ENCODE peak calls at places on chromosomes 11 and 22, in seven cellular contexts. One of them, this sample, is unnamed.

GRCh38 chr11:61688368-61689163 is 8.4 kb downstream of the DAGLA start:
- DNase-seq in HEK293T: no peak
- DNase-seq in T follicular helper cell: no peak
- DNase-seq in GF-D8: no peak
- DNase-seq in activated CD4-positive, alpha-beta T cell treated with anti-CD3 and anti-CD28 coated beads, Interleukin-2, amount 50 U/mL, for 24 hours: no peak
- DNase-seq in NCI-H510A: no peak
- DNase-seq in tibial artery: peak
- DNase-seq in this sample: no peak

GRCh38 chr11:34238966-34239365 is 118.8 kb downstream of the ABTB2 start:
- DNase-seq in tibial artery: no peak
- DNase-seq in NCI-H510A: no peak
- DNase-seq in GF-D8: no peak
- DNase-seq in HEK293T: no peak
- DNase-seq in activated CD4-positive, alpha-beta T cell treated with anti-CD3 and anti-CD28 coated beads, Interleukin-2, amount 50 U/mL, for 24 hours: no peak
- DNase-seq in T follicular helper cell: no peak
- DNase-seq in this sample: no peak

GRCh38 chr11:116607027-116607426 is 165.8 kb downstream of the BUD13 start:
- DNase-seq in activated CD4-positive, alpha-beta T cell treated with anti-CD3 and anti-CD28 coated beads, Interleukin-2, amount 50 U/mL, for 24 hours: no peak
- DNase-seq in T follicular helper cell: no peak
- DNase-seq in HEK293T: no peak
- DNase-seq in NCI-H510A: no peak
- DNase-seq in tibial artery: no peak
- DNase-seq in GF-D8: no peak
- DNase-seq in this sample: no peak

GRCh38 chr11:66042227-66043007 is 6.5 kb downstream of the GAL3ST3 start:
- DNase-seq in NCI-H510A: no peak
- DNase-seq in HEK293T: no peak
- DNase-seq in tibial artery: no peak
- DNase-seq in T follicular helper cell: no peak
- DNase-seq in GF-D8: no peak
- DNase-seq in activated CD4-positive, alpha-beta T cell treated with anti-CD3 and anti-CD28 coated beads, Interleukin-2, amount 50 U/mL, for 24 hours: no peak
- DNase-seq in this sample: no peak

GRCh38 chr22:45208993-45209838 is 31.5 kb downstream of the KIAA0930 start:
- DNase-seq in activated CD4-positive, alpha-beta T cell treated with anti-CD3 and anti-CD28 coated beads, Interleukin-2, amount 50 U/mL, for 24 hours: peak
- DNase-seq in GF-D8: no peak
- DNase-seq in tibial artery: peak
- DNase-seq in NCI-H510A: no peak
- DNase-seq in T follicular helper cell: peak
- DNase-seq in HEK293T: peak
- DNase-seq in this sample: peak

GRCh38 chr11:63871962-63872832 is 33.3 kb downstream of the MARK2 start:
- DNase-seq in HEK293T: peak
- DNase-seq in GF-D8: peak
- DNase-seq in tibial artery: peak
- DNase-seq in NCI-H510A: peak
- DNase-seq in activated CD4-positive, alpha-beta T cell treated with anti-CD3 and anti-CD28 coated beads, Interleukin-2, amount 50 U/mL, for 24 hours: no peak
- DNase-seq in T follicular helper cell: no peak
- DNase-seq in this sample: peak

GRCh38 chr11:57321996-57322880 is 2.5 kb downstream of the TNKS1BP1 start:
- DNase-seq in activated CD4-positive, alpha-beta T cell treated with anti-CD3 and anti-CD28 coated beads, Interleukin-2, amount 50 U/mL, for 24 hours: no peak
- DNase-seq in T follicular helper cell: no peak
- DNase-seq in tibial artery: peak
- DNase-seq in GF-D8: no peak
- DNase-seq in HEK293T: peak
- DNase-seq in NCI-H510A: peak
- DNase-seq in this sample: peak

GRCh38 chr22:30877662-30878515 is 90.7 kb downstream of the MORC2 start:
- DNase-seq in NCI-H510A: no peak
- DNase-seq in activated CD4-positive, alpha-beta T cell treated with anti-CD3 and anti-CD28 coated beads, Interleukin-2, amount 50 U/mL, for 24 hours: no peak
- DNase-seq in GF-D8: no peak
- DNase-seq in T follicular helper cell: no peak
- DNase-seq in HEK293T: no peak
- DNase-seq in tibial artery: peak
- DNase-seq in this sample: no peak

GRCh38 chr22:28923826-28924732 is 40.7 kb downstream of the ZNRF3 start:
- DNase-seq in NCI-H510A: peak
- DNase-seq in T follicular helper cell: no peak
- DNase-seq in HEK293T: no peak
- DNase-seq in GF-D8: no peak
- DNase-seq in tibial artery: no peak
- DNase-seq in activated CD4-positive, alpha-beta T cell treated with anti-CD3 and anti-CD28 coated beads, Interleukin-2, amount 50 U/mL, for 24 hours: no peak
- DNase-seq in this sample: no peak

GRCh38 chr22:32710896-32711295 is 90.6 kb upstream of the TIMP3 start:
- DNase-seq in HEK293T: no peak
- DNase-seq in GF-D8: no peak
- DNase-seq in activated CD4-positive, alpha-beta T cell treated with anti-CD3 and anti-CD28 coated beads, Interleukin-2, amount 50 U/mL, for 24 hours: no peak
- DNase-seq in tibial artery: no peak
- DNase-seq in T follicular helper cell: no peak
- DNase-seq in NCI-H510A: no peak
- DNase-seq in this sample: no peak

GRCh38 chr11:95229199-95230053 is 1.6 kb downstream of the SESN3 start:
- DNase-seq in GF-D8: no peak
- DNase-seq in T follicular helper cell: peak
- DNase-seq in HEK293T: peak
- DNase-seq in NCI-H510A: no peak
- DNase-seq in activated CD4-positive, alpha-beta T cell treated with anti-CD3 and anti-CD28 coated beads, Interleukin-2, amount 50 U/mL, for 24 hours: no peak
- DNase-seq in tibial artery: no peak
- DNase-seq in this sample: no peak

GRCh38 chr22:50544746-50545253 is 899 bp upstream of the KLHDC7B start:
- DNase-seq in GF-D8: no peak
- DNase-seq in tibial artery: no peak
- DNase-seq in T follicular helper cell: no peak
- DNase-seq in activated CD4-positive, alpha-beta T cell treated with anti-CD3 and anti-CD28 coated beads, Interleukin-2, amount 50 U/mL, for 24 hours: no peak
- DNase-seq in HEK293T: no peak
- DNase-seq in NCI-H510A: no peak
- DNase-seq in this sample: no peak

GRCh38 chr22:45254388-45254787 is 13.7 kb upstream of the KIAA0930 start:
- DNase-seq in GF-D8: no peak
- DNase-seq in tibial artery: no peak
- DNase-seq in activated CD4-positive, alpha-beta T cell treated with anti-CD3 and anti-CD28 coated beads, Interleukin-2, amount 50 U/mL, for 24 hours: no peak
- DNase-seq in NCI-H510A: no peak
- DNase-seq in T follicular helper cell: no peak
- DNase-seq in HEK293T: no peak
- DNase-seq in this sample: no peak

GRCh38 chr11:134569195-134569594 is 157.2 kb upstream of the B3GAT1 start:
- DNase-seq in NCI-H510A: no peak
- DNase-seq in activated CD4-positive, alpha-beta T cell treated with anti-CD3 and anti-CD28 coated beads, Interleukin-2, amount 50 U/mL, for 24 hours: no peak
- DNase-seq in tibial artery: no peak
- DNase-seq in T follicular helper cell: no peak
- DNase-seq in GF-D8: no peak
- DNase-seq in HEK293T: no peak
- DNase-seq in this sample: no peak

GRCh38 chr11:111520565-111520964 is 6.0 kb downstream of the HOATZ start:
- DNase-seq in GF-D8: no peak
- DNase-seq in HEK293T: no peak
- DNase-seq in activated CD4-positive, alpha-beta T cell treated with anti-CD3 and anti-CD28 coated beads, Interleukin-2, amount 50 U/mL, for 24 hours: no peak
- DNase-seq in tibial artery: no peak
- DNase-seq in NCI-H510A: no peak
- DNase-seq in T follicular helper cell: no peak
- DNase-seq in this sample: no peak

GRCh38 chr11:93741882-93742226 is 382 bp downstream of the C11orf54 start:
- DNase-seq in HEK293T: peak
- DNase-seq in activated CD4-positive, alpha-beta T cell treated with anti-CD3 and anti-CD28 coated beads, Interleukin-2, amount 50 U/mL, for 24 hours: no peak
- DNase-seq in tibial artery: no peak
- DNase-seq in NCI-H510A: peak
- DNase-seq in T follicular helper cell: no peak
- DNase-seq in GF-D8: peak
- DNase-seq in this sample: no peak

GRCh38 chr11:44625759-44626523 is 60.5 kb downstream of the CD82 start:
- DNase-seq in T follicular helper cell: no peak
- DNase-seq in activated CD4-positive, alpha-beta T cell treated with anti-CD3 and anti-CD28 coated beads, Interleukin-2, amount 50 U/mL, for 24 hours: no peak
- DNase-seq in tibial artery: peak
- DNase-seq in NCI-H510A: no peak
- DNase-seq in GF-D8: peak
- DNase-seq in HEK293T: no peak
- DNase-seq in this sample: no peak

GRCh38 chr11:18727499-18728236 is 1.7 kb upstream of the IGSF22 start:
- DNase-seq in T follicular helper cell: peak
- DNase-seq in tibial artery: no peak
- DNase-seq in GF-D8: no peak
- DNase-seq in HEK293T: peak
- DNase-seq in NCI-H510A: no peak
- DNase-seq in activated CD4-positive, alpha-beta T cell treated with anti-CD3 and anti-CD28 coated beads, Interleukin-2, amount 50 U/mL, for 24 hours: no peak
- DNase-seq in this sample: peak

GRCh38 chr22:22802346-22802970 is 85.2 kb upstream of the IGLL5 start:
- DNase-seq in GF-D8: no peak
- DNase-seq in activated CD4-positive, alpha-beta T cell treated with anti-CD3 and anti-CD28 coated beads, Interleukin-2, amount 50 U/mL, for 24 hours: no peak
- DNase-seq in HEK293T: peak
- DNase-seq in tibial artery: peak
- DNase-seq in NCI-H510A: no peak
- DNase-seq in T follicular helper cell: peak
- DNase-seq in this sample: no peak

GRCh38 chr22:37473437-37473946 is 12.7 kb downstream of the MFNG start:
- DNase-seq in activated CD4-positive, alpha-beta T cell treated with anti-CD3 and anti-CD28 coated beads, Interleukin-2, amount 50 U/mL, for 24 hours: no peak
- DNase-seq in GF-D8: no peak
- DNase-seq in tibial artery: no peak
- DNase-seq in HEK293T: no peak
- DNase-seq in T follicular helper cell: no peak
- DNase-seq in NCI-H510A: no peak
- DNase-seq in this sample: no peak

GRCh38 chr11:1307163-1307870 is 2.1 kb downstream of the TOLLIP start:
- DNase-seq in activated CD4-positive, alpha-beta T cell treated with anti-CD3 and anti-CD28 coated beads, Interleukin-2, amount 50 U/mL, for 24 hours: no peak
- DNase-seq in GF-D8: no peak
- DNase-seq in HEK293T: no peak
- DNase-seq in T follicular helper cell: no peak
- DNase-seq in tibial artery: no peak
- DNase-seq in NCI-H510A: no peak
- DNase-seq in this sample: no peak

GRCh38 chr22:27461470-27461869 is 340.1 kb downstream of the MN1 start:
- DNase-seq in activated CD4-positive, alpha-beta T cell treated with anti-CD3 and anti-CD28 coated beads, Interleukin-2, amount 50 U/mL, for 24 hours: no peak
- DNase-seq in NCI-H510A: no peak
- DNase-seq in T follicular helper cell: no peak
- DNase-seq in HEK293T: no peak
- DNase-seq in GF-D8: no peak
- DNase-seq in tibial artery: no peak
- DNase-seq in this sample: peak

GRCh38 chr22:45112136-45112879 is 51.4 kb upstream of the NUP50 start:
- DNase-seq in NCI-H510A: no peak
- DNase-seq in T follicular helper cell: no peak
- DNase-seq in tibial artery: no peak
- DNase-seq in HEK293T: no peak
- DNase-seq in GF-D8: no peak
- DNase-seq in activated CD4-positive, alpha-beta T cell treated with anti-CD3 and anti-CD28 coated beads, Interleukin-2, amount 50 U/mL, for 24 hours: no peak
- DNase-seq in this sample: no peak

GRCh38 chr11:130648601-130649000 is 200.2 kb downstream of the ADAMTS15 start:
- DNase-seq in activated CD4-positive, alpha-beta T cell treated with anti-CD3 and anti-CD28 coated beads, Interleukin-2, amount 50 U/mL, for 24 hours: no peak
- DNase-seq in T follicular helper cell: no peak
- DNase-seq in tibial artery: peak
- DNase-seq in HEK293T: no peak
- DNase-seq in GF-D8: no peak
- DNase-seq in NCI-H510A: no peak
- DNase-seq in this sample: no peak

GRCh38 chr22:20985720-20986119 is 3.6 kb downstream of the LZTR1 start:
- DNase-seq in activated CD4-positive, alpha-beta T cell treated with anti-CD3 and anti-CD28 coated beads, Interleukin-2, amount 50 U/mL, for 24 hours: no peak
- DNase-seq in T follicular helper cell: no peak
- DNase-seq in tibial artery: no peak
- DNase-seq in NCI-H510A: no peak
- DNase-seq in HEK293T: no peak
- DNase-seq in GF-D8: no peak
- DNase-seq in this sample: no peak

GRCh38 chr22:24466831-24467249 is 28.3 kb upstream of the UPB1 start:
- DNase-seq in GF-D8: no peak
- DNase-seq in activated CD4-positive, alpha-beta T cell treated with anti-CD3 and anti-CD28 coated beads, Interleukin-2, amount 50 U/mL, for 24 hours: no peak
- DNase-seq in T follicular helper cell: no peak
- DNase-seq in tibial artery: no peak
- DNase-seq in HEK293T: peak
- DNase-seq in NCI-H510A: no peak
- DNase-seq in this sample: no peak

This sample was measured in WTC11.